ENCODE peak calls at places on chromosomes 7 and 10, in seven cellular contexts. X is GM12865; J is HT1080; O is stimulated activated CD4-positive, alpha-beta T cell treated with anti-CD3 and anti-CD28 coated beads, Interleukin-15, amount 100 ng/mL, for 24 hours; E is NCI-H2081; C is astrocyte of the spinal cord; N is nucleus accumbens. B is an unnamed sample.

GRCh38 chr7:7921830-7922229 is 46.8 kb upstream of the GLCCI1 start:
- DNase-seq in X (no peak), J (no peak), O (no peak), E (no peak), C (no peak), N (no peak), B (no peak)

GRCh38 chr10:18658301-18658991 is 785 bp upstream of the ARL5B start:
- DNase-seq in X (peak), J (peak), O (peak), E (no peak), C (peak), N (no peak), B (no peak)

GRCh38 chr10:12801214-12802087 is 200.1 kb downstream of the CCDC3 start:
- DNase-seq in X (no peak), J (peak), O (no peak), E (no peak), C (no peak), N (no peak), B (no peak)

GRCh38 chr10:7625836-7626235 is 40.9 kb downstream of the ITIH5 start:
- DNase-seq in X (no peak), J (no peak), O (no peak), E (no peak), C (no peak), N (no peak), B (no peak)

GRCh38 chr7:74324499-74325229 is 35.5 kb downstream of the CLIP2 start:
- DNase-seq in X (no peak), J (no peak), O (no peak), E (no peak), C (no peak), N (peak), B (no peak)

GRCh38 chr7:109226699-109227098 is 657.0 kb downstream of the DNAJB9 start:
- DNase-seq in X (no peak), J (no peak), O (no peak), E (no peak), C (no peak), N (no peak), B (no peak)

GRCh38 chr7:101362334-101363195 is at the start of gene COL26A1:
- DNase-seq in X (no peak), J (no peak), O (peak), E (peak), C (no peak), N (no peak), B (peak)

GRCh38 chr10:110337906-110338305 is 33.2 kb upstream of the SMNDC1 start:
- DNase-seq in X (no peak), J (peak), O (no peak), E (no peak), C (no peak), N (no peak), B (no peak)

GRCh38 chr7:11548532-11548931 is 283.5 kb downstream of the THSD7A start:
- DNase-seq in X (no peak), J (no peak), O (no peak), E (no peak), C (peak), N (no peak), B (no peak)

GRCh38 chr10:78045237-78045636 is 11.6 kb downstream of the RPS24 start:
- DNase-seq in X (peak), J (no peak), O (peak), E (no peak), C (no peak), N (no peak), B (no peak)

GRCh38 chr10:22325272-22325947 is 4.5 kb downstream of the BMI1 start:
- DNase-seq in X (peak), J (peak), O (peak), E (peak), C (peak), N (no peak), B (peak)

GRCh38 chr7:33612434-33612833 is 292.9 kb upstream of the BMPER start:
- DNase-seq in X (no peak), J (peak), O (no peak), E (no peak), C (no peak), N (no peak), B (no peak)

GRCh38 chr10:109966961-109967738 is 40.6 kb upstream of the ADD3 start:
- DNase-seq in X (no peak), J (peak), O (no peak), E (peak), C (peak), N (no peak), B (no peak)

GRCh38 chr7:25288536-25289283 is 60.4 kb upstream of the NPVF start:
- DNase-seq in X (no peak), J (no peak), O (no peak), E (no peak), C (no peak), N (no peak), B (no peak)

GRCh38 chr7:28638914-28639313 is 226.6 kb downstream of the CREB5 start:
- DNase-seq in X (no peak), J (no peak), O (no peak), E (no peak), C (no peak), N (no peak), B (no peak)

GRCh38 chr7:41711283-41712064 is 8.6 kb upstream of the INHBA start:
- DNase-seq in X (no peak), J (no peak), O (peak), E (no peak), C (no peak), N (no peak), B (no peak)

GRCh38 chr10:22713853-22714523 is 390 bp downstream of the PIP4K2A start:
- DNase-seq in X (peak), J (peak), O (peak), E (no peak), C (no peak), N (no peak), B (no peak)

GRCh38 chr10:6579193-6579903 is 728 bp downstream of the PRKCQ start:
- DNase-seq in X (no peak), J (no peak), O (peak), E (no peak), C (peak), N (no peak), B (no peak)

GRCh38 chr7:2724453-2725177 is 36.6 kb downstream of the AMZ1 start:
- DNase-seq in X (no peak), J (no peak), O (no peak), E (no peak), C (no peak), N (no peak), B (no peak)

GRCh38 chr7:79709574-79710409 is 256.3 kb upstream of the MAGI2 start:
- DNase-seq in X (no peak), J (peak), O (no peak), E (peak), C (peak), N (no peak), B (peak)

GRCh38 chr7:20280475-20281351 is 50.0 kb upstream of the ITGB8 start:
- DNase-seq in X (no peak), J (peak), O (no peak), E (no peak), C (peak), N (no peak), B (no peak)

GRCh38 chr7:70790215-70791073 is 341.5 kb upstream of the GALNT17 start:
- DNase-seq in X (no peak), J (no peak), O (no peak), E (no peak), C (no peak), N (no peak), B (no peak)

GRCh38 chr10:112208981-112209380 is 25.4 kb upstream of the GPAM start:
- DNase-seq in X (no peak), J (no peak), O (no peak), E (no peak), C (no peak), N (no peak), B (no peak)

GRCh38 chr7:156735861-156736260 is 95.3 kb downstream of the RNF32 start:
- DNase-seq in X (no peak), J (peak), O (no peak), E (no peak), C (no peak), N (no peak), B (no peak)

GRCh38 chr10:71878327-71879034 is 27.4 kb upstream of the PSAP start:
- DNase-seq in X (peak), J (no peak), O (peak), E (no peak), C (no peak), N (no peak), B (no peak)

GRCh38 chr10:80416401-80417098 is 8.2 kb downstream of the PRXL2A start:
- DNase-seq in X (no peak), J (no peak), O (no peak), E (no peak), C (peak), N (peak), B (no peak)

GRCh38 chr10:88437411-88437810 is 145.7 kb downstream of the RNLS start:
- DNase-seq in X (no peak), J (peak), O (no peak), E (no peak), C (no peak), N (no peak), B (no peak)

GRCh38 chr10:110436554-110437350 is 61.0 kb upstream of the DUSP5 start:
- DNase-seq in X (no peak), J (no peak), O (no peak), E (no peak), C (no peak), N (no peak), B (no peak)

GRCh38 chr10:132464256-132465192 is 67.5 kb downstream of the PWWP2B start:
- DNase-seq in X (no peak), J (no peak), O (no peak), E (no peak), C (no peak), N (peak), B (no peak)

GRCh38 chr10:86071758-86072157 is 294.8 kb downstream of the GRID1 start:
- DNase-seq in X (no peak), J (no peak), O (no peak), E (no peak), C (no peak), N (no peak), B (no peak)

GRCh38 chr7:2860627-2861133 is 16.6 kb upstream of the GNA12 start:
- DNase-seq in X (no peak), J (no peak), O (no peak), E (peak), C (peak), N (no peak), B (no peak)

GRCh38 chr7:102914585-102914984 is 1.8 kb downstream of the LRRC17 start:
- DNase-seq in X (no peak), J (no peak), O (no peak), E (no peak), C (peak), N (no peak), B (no peak)

GRCh38 chr7:20236790-20237189 is 19.6 kb upstream of the MACC1 start:
- DNase-seq in X (no peak), J (peak), O (no peak), E (no peak), C (peak), N (no peak), B (no peak)

GRCh38 chr7:75596727-75597614 is 104.9 kb downstream of the SPDYE5 start:
- DNase-seq in X (peak), J (peak), O (peak), E (no peak), C (peak), N (no peak), B (no peak)

GRCh38 chr10:79947083-79947415 is 1.9 kb downstream of the SFTPD start:
- DNase-seq in X (no peak), J (no peak), O (no peak), E (no peak), C (no peak), N (no peak), B (peak)

GRCh38 chr7:26143298-26144044 is 8.5 kb upstream of the NFE2L3 start:
- DNase-seq in X (no peak), J (no peak), O (no peak), E (no peak), C (no peak), N (no peak), B (no peak)

GRCh38 chr7:99340659-99341058 is 15.0 kb downstream of the ARPC1A start:
- DNase-seq in X (no peak), J (no peak), O (no peak), E (no peak), C (peak), N (no peak), B (no peak)

GRCh38 chr7:158495780-158496179 is 91.8 kb downstream of the PTPRN2 start:
- DNase-seq in X (peak), J (peak), O (peak), E (peak), C (no peak), N (no peak), B (peak)

B was measured in NCI-H345.